ENCODE peak calls at places on chromosomes 13 and 19, in eight cellular contexts. K, V, C, R, N, Z, J and E are unnamed samples.

GRCh38 chr13:97328222-97328790 is 105.7 kb upstream of the RAP2A start:
- DNase-seq in K (no peak), V (no peak), C (no peak), R (peak), N (no peak), Z (peak), J (no peak), E (no peak)

GRCh38 chr13:60261432-60262351 is 98.0 kb upstream of the DIAPH3 start:
- DNase-seq in K (peak), V (no peak), C (no peak), R (no peak), N (no peak), Z (no peak), J (no peak), E (no peak)

GRCh38 chr19:35449347-35450043 is 1.4 kb downstream of the FFAR2 start:
- DNase-seq in K (no peak), V (no peak), C (no peak), R (no peak), N (no peak), Z (peak), J (no peak), E (no peak)

GRCh38 chr19:8567522-8568172 is 9.6 kb downstream of the MYO1F start:
- DNase-seq in K (peak), V (no peak), C (no peak), R (no peak), N (no peak), Z (no peak), J (peak), E (peak)

GRCh38 chr19:52171321-52172169 is at the start of gene ZNF836:
- DNase-seq in K (peak), V (peak), C (peak), R (peak), N (peak), Z (peak), J (peak), E (peak)

GRCh38 chr19:17180997-17181702 is 34.0 kb upstream of the USE1 start:
- DNase-seq in K (no peak), V (no peak), C (no peak), R (no peak), N (no peak), Z (no peak), J (no peak), E (no peak)

GRCh38 chr19:18697680-18698079 is 14.2 kb downstream of the CRTC1 start:
- DNase-seq in K (peak), V (no peak), C (no peak), R (no peak), N (no peak), Z (no peak), J (peak), E (no peak)

GRCh38 chr19:14473915-14474578 is 1.1 kb downstream of the PTGER1 start:
- DNase-seq in K (no peak), V (no peak), C (no peak), R (peak), N (no peak), Z (no peak), J (no peak), E (no peak)

GRCh38 chr19:50280983-50281382 is 48.2 kb downstream of the KCNC3 start:
- DNase-seq in K (no peak), V (no peak), C (no peak), R (no peak), N (no peak), Z (no peak), J (no peak), E (no peak)

GRCh38 chr19:3346677-3347353 is 19.6 kb upstream of the NFIC start:
- DNase-seq in K (peak), V (peak), C (no peak), R (peak), N (no peak), Z (peak), J (peak), E (peak)

GRCh38 chr19:13833330-13834265 is 38.4 kb downstream of the ZSWIM4 start:
- DNase-seq in K (peak), V (peak), C (peak), R (peak), N (peak), Z (peak), J (peak), E (peak)

GRCh38 chr19:39047076-39047475 is 14.7 kb upstream of the FBXO27 start:
- DNase-seq in K (no peak), V (no peak), C (no peak), R (no peak), N (no peak), Z (no peak), J (no peak), E (no peak)

GRCh38 chr13:95756072-95756471 is 79.1 kb downstream of the DNAJC3 start:
- DNase-seq in K (no peak), V (no peak), C (no peak), R (no peak), N (no peak), Z (no peak), J (no peak), E (no peak)

GRCh38 chr19:30358319-30358718 is 13.9 kb upstream of the ZNF536 start:
- DNase-seq in K (no peak), V (no peak), C (no peak), R (no peak), N (no peak), Z (no peak), J (no peak), E (no peak)

GRCh38 chr19:35555301-35556005 is 8.0 kb downstream of the ATP4A start:
- DNase-seq in K (no peak), V (no peak), C (no peak), R (peak), N (no peak), Z (peak), J (no peak), E (no peak)

GRCh38 chr19:49560358-49560900 is 19.9 kb downstream of the NOSIP start:
- DNase-seq in K (peak), V (no peak), C (no peak), R (no peak), N (no peak), Z (no peak), J (peak), E (peak)

GRCh38 chr13:43472980-43473379 is 313.8 kb downstream of the ENOX1 start:
- DNase-seq in K (no peak), V (no peak), C (no peak), R (no peak), N (no peak), Z (no peak), J (no peak), E (no peak)